ENCODE peak calls at places on chromosomes 11 and 22, in five cellular contexts. Q is NCI-H1105 treated with DMSO at 0.1 percent for 48 hours; U is activated CD8-positive, alpha-beta memory T cell treated with anti-CD3 and anti-CD28 coated beads, Interleukin-2, amount 50 U/mL, for 48 hours; Z is left ventricle myocardium inferior; K is endothelial cell. M is an unnamed sample.

GRCh38 chr22:22049684-22050083 is 67.1 kb upstream of the TOP3B start:
- DNase-seq in Q (no peak), U (no peak), Z (no peak), K (no peak), M (no peak)

GRCh38 chr22:31776231-31776630 is 22.4 kb downstream of the DEPDC5 start:
- DNase-seq in Q (no peak), U (no peak), Z (no peak), K (no peak), M (no peak)

GRCh38 chr11:8009856-8010255 is 22.7 kb downstream of the EIF3F start:
- DNase-seq in Q (no peak), U (peak), Z (no peak), K (no peak), M (peak)

GRCh38 chr11:68956142-68956541 is 24.6 kb downstream of the MRGPRD start:
- DNase-seq in Q (no peak), U (no peak), Z (no peak), K (peak), M (no peak)

GRCh38 chr11:36130401-36130800 is 158.8 kb downstream of the COMMD9 start:
- DNase-seq in Q (no peak), U (no peak), Z (no peak), K (no peak), M (no peak)

GRCh38 chr11:17605736-17606135 is 58.7 kb downstream of the OTOG start:
- DNase-seq in Q (no peak), U (no peak), Z (no peak), K (no peak), M (no peak)

GRCh38 chr22:50456466-50457234 is 18.2 kb downstream of the SBF1 start:
- DNase-seq in Q (no peak), U (no peak), Z (no peak), K (no peak), M (no peak)

GRCh38 chr11:536841-537621 is at the start of gene LRRC56:
- DNase-seq in Q (no peak), U (peak), Z (peak), K (peak), M (peak)

GRCh38 chr11:67303132-67303988 is at the start of gene SSH3:
- DNase-seq in Q (peak), U (peak), Z (peak), K (peak), M (peak)

GRCh38 chr11:870418-870817 is 27.8 kb downstream of the TSPAN4 start:
- DNase-seq in Q (no peak), U (no peak), Z (no peak), K (no peak), M (no peak)

GRCh38 chr11:1226981-1227550 is 4.2 kb downstream of the MUC5B start:
- DNase-seq in Q (no peak), U (no peak), Z (no peak), K (peak), M (no peak)

GRCh38 chr11:11579012-11579755 is 42.6 kb downstream of the GALNT18 start:
- DNase-seq in Q (peak), U (no peak), Z (peak), K (no peak), M (peak)

GRCh38 chr22:50306753-50307749 is at the start of gene PLXNB2:
- DNase-seq in Q (peak), U (peak), Z (peak), K (peak), M (peak)

GRCh38 chr11:118634435-118635236 is 27.2 kb downstream of the PHLDB1 start:
- DNase-seq in Q (peak), U (no peak), Z (peak), K (peak), M (peak)

GRCh38 chr22:29840498-29840897 is 2.4 kb upstream of the ASCC2 start:
- DNase-seq in Q (no peak), U (no peak), Z (no peak), K (no peak), M (no peak)

GRCh38 chr11:75576445-75577049 is 14.5 kb downstream of the SERPINH1 start:
- DNase-seq in Q (no peak), U (no peak), Z (no peak), K (peak), M (no peak)

GRCh38 chr11:118996926-118997626 is 862 bp upstream of the CENATAC start:
- DNase-seq in Q (no peak), U (peak), Z (no peak), K (peak), M (no peak)

GRCh38 chr11:64355078-64355940 is 3.7 kb upstream of the RPS6KA4 start:
- DNase-seq in Q (no peak), U (peak), Z (peak), K (peak), M (peak)

M was measured in left lobe of liver.